ENCODE peak calls at places on chromosomes 3 and 15, in ten cellular contexts. O, S, P, N, R, M, D, T, W and U are unnamed samples.

GRCh38 chr3:130712718-130713423 is 33.8 kb downstream of the PIK3R4 start:
- DNase-seq in P (no peak), D (no peak), O (no peak), T (no peak), N (no peak), R (no peak), S (no peak), M (no peak), W (no peak), U (no peak)

GRCh38 chr15:92463826-92464225 is 70.1 kb downstream of the ST8SIA2 start:
- DNase-seq in P (no peak), N (no peak), M (no peak), D (no peak), W (no peak), S (no peak), T (no peak), R (no peak), O (no peak), U (no peak)

GRCh38 chr15:101264011-101264410 is 12.2 kb upstream of the CHSY1 start:
- DNase-seq in R (no peak), S (no peak), M (no peak), O (no peak), W (no peak), T (no peak), D (no peak), N (peak), P (no peak), U (no peak)

GRCh38 chr15:79091204-79091867 is 756 bp upstream of the RASGRF1 start:
- DNase-seq in T (peak), N (no peak), P (peak), R (no peak), O (no peak), D (no peak), M (no peak), W (no peak), S (no peak), U (no peak)

GRCh38 chr3:14458434-14459280 is 56.3 kb downstream of the SLC6A6 start:
- DNase-seq in W (no peak), P (no peak), T (no peak), M (no peak), S (no peak), R (no peak), N (no peak), O (no peak), D (no peak), U (no peak)

GRCh38 chr3:195039180-195039843 is 231.6 kb downstream of the XXYLT1 start:
- DNase-seq in O (no peak), M (no peak), N (no peak), T (no peak), S (no peak), W (no peak), P (no peak), D (no peak), R (no peak), U (no peak)

GRCh38 chr15:79403501-79403900 is 28.6 kb upstream of the MINAR1 start:
- DNase-seq in D (no peak), W (no peak), M (no peak), T (no peak), O (no peak), N (no peak), R (no peak), S (no peak), P (no peak), U (no peak)

GRCh38 chr15:68700395-68701123 is 120.1 kb downstream of the ANP32A start:
- DNase-seq in N (peak), P (no peak), R (peak), D (peak), T (peak), W (peak), M (no peak), O (no peak), S (peak), U (peak)

GRCh38 chr3:55481067-55481917 is 5.8 kb downstream of the WNT5A start:
- DNase-seq in N (peak), W (no peak), T (no peak), S (no peak), D (peak), O (peak), M (no peak), R (peak), P (no peak), U (no peak)

GRCh38 chr15:93135997-93136397 is 47.0 kb upstream of the RGMA start:
- DNase-seq in S (no peak), W (no peak), T (no peak), D (no peak), O (no peak), N (no peak), R (no peak), P (no peak), M (no peak), U (no peak)

GRCh38 chr3:492586-493296 is 296.2 kb downstream of the CHL1 start:
- DNase-seq in M (no peak), W (no peak), N (no peak), D (no peak), R (no peak), O (no peak), T (no peak), S (no peak), P (no peak), U (no peak)

GRCh38 chr3:140296796-140297352 is 361.9 kb downstream of the CLSTN2 start:
- DNase-seq in N (peak), O (no peak), P (no peak), T (no peak), M (no peak), S (no peak), D (peak), R (no peak), W (peak), U (peak)

GRCh38 chr3:177968891-177969290 is 567.3 kb upstream of the KCNMB2 start:
- DNase-seq in N (no peak), O (no peak), W (no peak), M (no peak), D (no peak), T (no peak), S (no peak), R (no peak), P (peak), U (no peak)

GRCh38 chr15:65957451-65957850 is 88.2 kb downstream of the RAB11A start:
- DNase-seq in T (no peak), W (no peak), O (no peak), M (no peak), D (no peak), P (no peak), S (no peak), R (no peak), N (no peak), U (no peak)

GRCh38 chr3:154794383-154794782 is 285.7 kb upstream of the MME start:
- DNase-seq in R (no peak), T (no peak), M (no peak), N (peak), D (peak), W (no peak), P (peak), O (no peak), S (no peak), U (no peak)

GRCh38 chr3:60970850-60971249 is 280.4 kb downstream of the FHIT start:
- DNase-seq in P (no peak), W (no peak), T (no peak), S (no peak), N (no peak), D (no peak), M (no peak), R (no peak), O (no peak), U (no peak)

GRCh38 chr15:66483131-66483566 is 14.4 kb downstream of the SNAPC5 start:
- DNase-seq in T (no peak), R (no peak), M (no peak), D (peak), O (peak), P (peak), W (peak), S (no peak), N (no peak), U (no peak)

GRCh38 chr3:134085034-134085775 is 55.5 kb upstream of the SLCO2A1 start:
- DNase-seq in M (no peak), R (no peak), S (no peak), P (no peak), O (no peak), D (peak), N (no peak), T (no peak), W (no peak), U (peak)

GRCh38 chr3:116155830-116156229 is 289.5 kb downstream of the LSAMP start:
- DNase-seq in N (peak), W (peak), T (no peak), O (no peak), R (no peak), D (peak), M (no peak), S (no peak), P (no peak), U (no peak)

GRCh38 chr3:10570196-10570946 is 65.0 kb upstream of the ATP2B2 start:
- DNase-seq in W (no peak), D (no peak), S (no peak), M (no peak), N (peak), O (no peak), T (no peak), P (no peak), R (peak), U (no peak)

GRCh38 chr15:44541282-44541958 is 4.5 kb downstream of the EIF3J start:
- DNase-seq in D (peak), R (no peak), W (peak), N (peak), M (no peak), P (peak), O (no peak), T (no peak), S (peak), U (no peak)

GRCh38 chr15:29570931-29571727 is 251.1 kb downstream of the TJP1 start:
- DNase-seq in O (no peak), P (peak), M (no peak), N (peak), S (no peak), D (no peak), W (no peak), T (no peak), R (no peak), U (no peak)

GRCh38 chr3:65721386-65721785 is 317.3 kb downstream of the MAGI1 start:
- DNase-seq in R (no peak), M (no peak), D (no peak), S (no peak), N (no peak), T (no peak), O (no peak), P (no peak), W (no peak), U (no peak)

GRCh38 chr3:118618247-118619040 is 416.2 kb downstream of the IGSF11 start:
- DNase-seq in D (no peak), R (no peak), N (no peak), M (no peak), P (peak), T (no peak), S (no peak), W (no peak), O (no peak), U (no peak)

GRCh38 chr3:16066975-16067374 is 107.5 kb upstream of the GALNT15 start:
- DNase-seq in N (peak), T (no peak), D (no peak), O (no peak), M (no peak), S (no peak), P (peak), R (no peak), W (peak), U (no peak)

GRCh38 chr3:18223591-18224338 is 201.4 kb downstream of the SATB1 start:
- DNase-seq in D (no peak), M (no peak), T (no peak), O (no peak), S (no peak), P (no peak), R (no peak), N (no peak), W (no peak), U (no peak)

GRCh38 chr3:188929138-188929537 is 242.6 kb upstream of the TPRG1 start:
- DNase-seq in P (peak), R (no peak), N (no peak), T (no peak), S (no peak), D (no peak), W (no peak), O (no peak), M (no peak), U (no peak)

GRCh38 chr3:61612211-61612995 is 51.0 kb downstream of the PTPRG start:
- DNase-seq in W (no peak), D (peak), R (no peak), N (peak), S (no peak), M (no peak), P (no peak), O (no peak), T (no peak), U (no peak)

GRCh38 chr15:69648215-69648614 is 195.6 kb downstream of the RPLP1 start:
- DNase-seq in M (no peak), O (no peak), R (no peak), D (no peak), N (no peak), T (no peak), P (no peak), W (no peak), S (no peak), U (no peak)

GRCh38 chr15:49793943-49794342 is 173.1 kb downstream of the DTWD1 start:
- DNase-seq in W (no peak), P (no peak), M (no peak), O (no peak), N (no peak), S (no peak), R (no peak), T (no peak), D (no peak), U (no peak)

GRCh38 chr3:187960820-187961219 is 193.1 kb upstream of the LPP start:
- DNase-seq in O (no peak), T (no peak), P (no peak), N (peak), S (no peak), R (no peak), W (peak), D (no peak), M (no peak), U (no peak)

GRCh38 chr3:144314946-144315345 is 343.3 kb downstream of the DIPK2A start:
- DNase-seq in T (no peak), S (no peak), D (no peak), R (no peak), P (no peak), W (no peak), O (no peak), N (no peak), M (no peak), U (no peak)

GRCh38 chr3:150384517-150385212 is 23.4 kb upstream of the TSC22D2 start:
- DNase-seq in M (no peak), T (peak), R (no peak), N (no peak), D (no peak), P (no peak), O (peak), S (no peak), W (no peak), U (no peak)

GRCh38 chr15:51093865-51094605 is 671 bp downstream of the TNFAIP8L3 start:
- DNase-seq in W (no peak), P (peak), M (no peak), R (peak), T (peak), O (no peak), N (peak), S (no peak), D (peak), U (no peak)

GRCh38 chr15:31062965-31063355 is 38.6 kb downstream of the TRPM1 start:
- DNase-seq in S (no peak), D (peak), N (no peak), T (no peak), R (no peak), M (no peak), P (no peak), O (no peak), W (no peak), U (no peak)
- H3K4me3 ChIP-seq in S (no peak), D (peak), N (no peak), T (no peak), R (no peak), M (no peak), P (no peak), O (no peak), W (no peak), U (peak)

DNA sequence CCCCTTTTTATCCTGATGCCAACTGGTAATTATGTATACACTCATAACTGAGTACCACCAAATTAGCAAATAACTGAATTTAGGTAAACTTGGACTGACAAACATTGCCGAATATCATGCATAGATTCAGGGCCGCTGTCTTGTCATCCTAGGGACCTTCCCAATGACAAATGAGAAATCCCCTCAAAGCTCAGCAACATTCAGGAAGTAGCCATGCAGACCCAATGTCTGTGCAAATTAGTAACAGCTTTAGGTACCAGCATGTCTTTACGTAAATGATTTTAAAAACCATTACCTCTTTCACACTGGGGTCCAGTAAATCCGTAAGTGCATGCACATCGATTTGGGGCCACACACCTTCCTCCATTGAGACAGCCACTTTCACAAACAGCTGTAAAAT is 49.5 kb downstream of the FBN1 start:
- DNase-seq in N (no peak), R (no peak), O (no peak), P (no peak), M (no peak), W (no peak), S (no peak), D (no peak), T (no peak), U (no peak)
- H3K4me3 ChIP-seq in N (no peak), R (no peak), O (no peak), P (no peak), M (no peak), W (no peak), S (no peak), D (no peak), T (no peak), U (no peak)

DNA sequence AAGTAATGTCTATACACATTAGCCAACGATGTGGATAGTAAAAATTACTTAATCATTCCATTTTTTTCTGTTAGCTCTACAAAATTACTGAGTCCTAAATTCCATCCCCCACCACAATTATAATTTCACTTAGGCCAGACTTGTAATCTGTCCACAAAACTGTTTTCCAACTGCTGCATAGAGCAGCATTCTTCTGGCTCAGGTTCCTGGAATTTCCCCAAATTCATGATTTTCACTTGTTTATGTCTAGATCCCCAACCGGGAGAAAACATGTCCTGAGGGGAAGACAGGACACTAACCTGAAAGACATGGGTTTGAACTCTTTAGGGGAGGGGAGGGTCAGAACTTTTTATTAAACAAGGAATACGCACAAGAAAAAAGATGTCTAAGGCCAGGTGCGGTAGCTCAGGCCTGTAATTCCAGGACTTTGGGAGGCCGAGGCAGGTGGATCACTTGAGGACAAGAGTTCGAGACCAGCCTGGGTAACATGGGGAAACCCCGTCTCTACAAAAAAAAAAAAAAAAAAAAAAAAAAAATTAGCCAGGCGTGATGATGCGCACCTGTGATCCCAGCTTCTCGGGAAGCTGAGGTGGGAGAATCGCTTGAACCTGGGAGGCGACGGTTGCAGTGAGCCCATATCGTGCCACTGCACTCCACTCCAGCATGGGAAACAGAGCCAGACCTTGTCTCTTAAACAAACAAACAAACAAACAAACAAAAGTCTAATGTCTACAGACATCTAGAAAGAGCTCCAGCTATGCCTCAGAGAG is 1.5 kb downstream of the ETFA start:
- DNase-seq in D (no peak), O (no peak), T (no peak), W (no peak), P (no peak), S (no peak), M (no peak), N (peak), R (no peak), U (no peak)
- H3K4me3 ChIP-seq in D (peak), O (peak), T (no peak), W (peak), P (peak), S (peak), M (peak), N (peak), R (peak), U (peak)

GRCh38 chr3:128431803-128432300 is 34.8 kb downstream of the DNAJB8 start:
- DNase-seq in N (no peak), D (no peak), O (no peak), W (no peak), P (no peak), M (no peak), R (no peak), S (no peak), T (no peak), U (no peak)

GRCh38 chr3:128434524-128434923 is 32.2 kb downstream of the DNAJB8 start:
- DNase-seq in P (no peak), M (no peak), T (no peak), O (no peak), R (no peak), D (no peak), S (no peak), N (no peak), W (no peak), U (no peak)

GRCh38 chr3:128433630-128434185 is 33.0 kb downstream of the DNAJB8 start:
- DNase-seq in P (peak), W (no peak), O (no peak), D (no peak), M (no peak), R (no peak), N (no peak), S (no peak), T (no peak), U (no peak)

GRCh38 chr3:128432301-128432897 is 34.3 kb downstream of the DNAJB8 start:
- DNase-seq in R (no peak), D (no peak), M (peak), N (no peak), P (no peak), O (no peak), W (no peak), T (no peak), S (no peak), U (no peak)

GRCh38 chr3:128432898-128433629 is 33.6 kb downstream of the DNAJB8 start:
- DNase-seq in O (no peak), R (no peak), N (no peak), M (no peak), D (no peak), T (no peak), P (no peak), W (no peak), S (no peak), U (no peak)
- H3K4me3 ChIP-seq in O (peak), R (peak), N (no peak), M (peak), D (no peak), T (peak), P (no peak), W (peak), S (peak), U (peak)

GRCh38 chr3:160010578-160010977 is 21.9 kb downstream of the IL12A start:
- DNase-seq in O (no peak), T (no peak), R (no peak), S (no peak), D (no peak), N (no peak), W (no peak), M (no peak), P (no peak), U (no peak)
- H3K4me3 ChIP-seq in O (no peak), T (no peak), R (no peak), S (no peak), D (no peak), N (no peak), W (no peak), M (no peak), P (no peak), U (no peak)

DNA sequence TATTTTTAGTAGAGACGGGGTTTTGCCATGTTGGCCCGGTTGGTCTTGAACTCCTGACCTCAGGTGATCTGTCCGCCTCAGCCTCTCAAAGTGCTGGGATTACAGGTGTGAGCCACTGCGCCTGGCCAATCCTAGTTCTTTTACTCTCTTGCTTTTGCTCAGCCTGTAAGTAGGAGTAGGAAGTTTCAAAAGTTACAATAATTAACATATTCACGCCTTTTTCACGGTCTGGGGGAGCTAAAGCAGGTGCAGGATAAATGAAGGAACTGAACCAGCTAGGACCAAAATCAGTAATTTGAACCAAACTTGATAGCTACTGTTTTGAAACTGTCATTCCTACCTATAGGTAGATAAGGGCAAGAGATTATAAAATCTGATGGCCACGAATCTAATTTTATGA is 98.5 kb downstream of the CACNA1D start:
- DNase-seq in M (no peak), S (no peak), O (no peak), P (no peak), D (no peak), R (no peak), T (no peak), N (no peak), W (no peak), U (no peak)
- H3K4me3 ChIP-seq in M (no peak), S (no peak), O (no peak), P (no peak), D (no peak), R (no peak), T (no peak), N (no peak), W (no peak), U (no peak)

DNA sequence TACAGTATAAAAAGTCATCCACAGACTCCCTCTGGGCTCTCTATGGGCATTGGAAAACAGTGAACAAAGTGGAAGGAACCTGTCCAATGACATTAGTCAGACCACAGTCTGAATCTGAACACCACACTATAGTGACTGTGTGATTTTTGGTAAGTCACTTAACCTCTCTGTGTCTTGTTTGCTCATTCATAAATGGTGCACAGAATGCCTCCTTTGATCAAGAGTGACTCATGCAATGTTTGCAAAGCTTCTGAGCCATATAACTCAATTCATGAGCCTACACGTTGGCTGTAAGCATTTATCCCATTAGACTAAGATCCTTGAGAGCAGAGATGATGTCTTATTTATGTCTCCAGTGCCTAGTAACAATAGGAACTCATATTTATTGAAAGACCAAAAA is 46.7 kb downstream of the SV2B start:
- DNase-seq in W (no peak), R (no peak), T (no peak), M (no peak), P (peak), D (no peak), O (no peak), N (no peak), S (no peak), U (no peak)
- H3K4me3 ChIP-seq in W (no peak), R (no peak), T (no peak), M (no peak), P (no peak), D (no peak), O (no peak), N (no peak), S (no peak), U (no peak)